ENCODE peak calls at places on chromosomes 5 and 9, in six cellular contexts. H is body of pancreas; M is cardiac fibroblast; U is CD4-positive, alpha-beta T cell; A is colonic mucosa; X is AG09309. J is an unnamed sample.

GRCh38 chr9:36831381-36832231 is 202.5 kb downstream of the PAX5 start:
- DNase-seq in H (no peak), M (no peak), U (no peak), A (no peak), X (no peak), J (no peak)

GRCh38 chr9:123335986-123336329 is 20.0 kb upstream of the CRB2 start:
- DNase-seq in H (no peak), M (no peak), U (no peak), A (no peak), X (no peak), J (no peak)

GRCh38 chr9:138069731-138070456 is 192.3 kb downstream of the CACNA1B start:
- DNase-seq in H (no peak), M (no peak), U (no peak), A (no peak), X (no peak), J (no peak)

GRCh38 chr5:110104728-110105127 is 415.0 kb downstream of the MAN2A1 start:
- DNase-seq in H (no peak), M (no peak), U (no peak), A (no peak), X (no peak), J (no peak)

GRCh38 chr9:5479994-5480694 is 29.8 kb downstream of the CD274 start:
- DNase-seq in H (no peak), M (peak), U (no peak), A (no peak), X (no peak), J (peak)

GRCh38 chr9:19689324-19690087 is 99.3 kb downstream of the SLC24A2 start:
- DNase-seq in H (no peak), M (peak), U (no peak), A (no peak), X (no peak), J (no peak)

GRCh38 chr5:100841358-100842076 is 61.6 kb downstream of the ST8SIA4 start:
- DNase-seq in H (no peak), M (peak), U (no peak), A (no peak), X (no peak), J (no peak)

GRCh38 chr5:83721878-83722779 is 1.5 kb upstream of the HAPLN1 start:
- DNase-seq in H (peak), M (peak), U (no peak), A (peak), X (peak), J (peak)

GRCh38 chr9:109419531-109419930 is 78.6 kb downstream of the PTPN3 start:
- DNase-seq in H (no peak), M (no peak), U (no peak), A (no peak), X (no peak), J (no peak)

GRCh38 chr9:86792136-86792535 is 155.2 kb downstream of the GAS1 start:
- DNase-seq in H (no peak), M (no peak), U (no peak), A (no peak), X (no peak), J (no peak)

GRCh38 chr5:130063603-130064002 is 159.3 kb downstream of the CHSY3 start:
- DNase-seq in H (no peak), M (no peak), U (no peak), A (no peak), X (no peak), J (no peak)

GRCh38 chr5:135154197-135154596 is 120.2 kb upstream of the PITX1 start:
- DNase-seq in H (no peak), M (peak), U (no peak), A (no peak), X (peak), J (no peak)

GRCh38 chr5:74173260-74173659 is 467.3 kb downstream of the ENC1 start:
- DNase-seq in H (no peak), M (no peak), U (no peak), A (no peak), X (no peak), J (no peak)

GRCh38 chr5:78065663-78066062 is 228.8 kb downstream of the AP3B1 start:
- DNase-seq in H (no peak), M (peak), U (no peak), A (no peak), X (no peak), J (no peak)

GRCh38 chr5:122169350-122170103 is 40.2 kb downstream of the ZNF474 start:
- DNase-seq in H (no peak), M (no peak), U (no peak), A (no peak), X (no peak), J (no peak)

GRCh38 chr9:98385751-98386150 is 130.3 kb upstream of the TBC1D2 start:
- DNase-seq in H (no peak), M (no peak), U (no peak), A (no peak), X (no peak), J (no peak)

GRCh38 chr9:76932778-76933177 is 26.9 kb upstream of the PRUNE2 start:
- DNase-seq in H (no peak), M (peak), U (no peak), A (no peak), X (no peak), J (no peak)

GRCh38 chr5:110401881-110402280 is 324.6 kb downstream of the TMEM232 start:
- DNase-seq in H (no peak), M (peak), U (no peak), A (no peak), X (no peak), J (no peak)

GRCh38 chr5:96969401-96969800 is 33.5 kb downstream of the LNPEP start:
- DNase-seq in H (no peak), M (no peak), U (no peak), A (no peak), X (no peak), J (no peak)

GRCh38 chr5:1899201-1899600 is 16.5 kb upstream of the IRX4 start:
- DNase-seq in H (no peak), M (no peak), U (no peak), A (no peak), X (no peak), J (no peak)

GRCh38 chr5:14362511-14362910 is 219.1 kb upstream of the OTULINL start:
- DNase-seq in H (peak), M (no peak), U (no peak), A (no peak), X (no peak), J (no peak)

GRCh38 chr9:34546834-34547827 is 24.3 kb upstream of the ENHO start:
- DNase-seq in H (peak), M (peak), U (peak), A (peak), X (peak), J (no peak)

GRCh38 chr9:95822583-95823431 is 52.7 kb upstream of the ERCC6L2 start:
- DNase-seq in H (no peak), M (peak), U (no peak), A (no peak), X (peak), J (peak)

GRCh38 chr5:34487956-34488355 is 168.2 kb upstream of the RAI14 start:
- DNase-seq in H (no peak), M (no peak), U (no peak), A (no peak), X (no peak), J (no peak)

GRCh38 chr5:11273180-11273882 is 512.3 kb upstream of the DAP start:
- DNase-seq in H (no peak), M (no peak), U (no peak), A (no peak), X (no peak), J (no peak)

GRCh38 chr9:77598510-77598909 is 49.6 kb downstream of the GNA14 start:
- DNase-seq in H (peak), M (peak), U (no peak), A (peak), X (no peak), J (no peak)

GRCh38 chr5:43429706-43430105 is 17.5 kb upstream of the CCL28 start:
- DNase-seq in H (no peak), M (no peak), U (no peak), A (no peak), X (no peak), J (no peak)

DNA sequence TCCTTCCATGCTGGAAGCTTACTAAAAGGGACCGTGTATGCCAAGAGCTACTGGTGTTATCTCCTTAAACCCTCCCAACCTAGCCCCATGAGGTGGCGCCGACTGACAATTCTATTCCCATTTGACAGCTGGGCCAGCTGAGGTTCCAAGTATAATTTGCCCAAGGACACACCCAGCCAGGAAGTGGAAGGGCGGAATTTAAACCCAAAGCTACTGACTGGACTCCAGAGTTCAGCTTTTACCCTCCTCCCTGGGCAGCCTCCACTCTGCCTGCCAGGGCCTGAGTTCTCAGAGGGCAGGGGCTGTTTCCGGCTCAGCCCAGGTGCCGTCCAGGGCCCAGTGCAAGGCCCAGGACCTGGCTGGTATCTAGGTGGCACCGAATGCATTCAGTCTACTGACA is 71.8 kb downstream of the C9orf50 start:
- DNase-seq in H (no peak), M (no peak), U (no peak), A (no peak), X (no peak), J (no peak)
- TF ChIP-seq CTCF in H (no peak), M (no peak), U (no peak), A (no peak), X (no peak), J (no peak)

DNA sequence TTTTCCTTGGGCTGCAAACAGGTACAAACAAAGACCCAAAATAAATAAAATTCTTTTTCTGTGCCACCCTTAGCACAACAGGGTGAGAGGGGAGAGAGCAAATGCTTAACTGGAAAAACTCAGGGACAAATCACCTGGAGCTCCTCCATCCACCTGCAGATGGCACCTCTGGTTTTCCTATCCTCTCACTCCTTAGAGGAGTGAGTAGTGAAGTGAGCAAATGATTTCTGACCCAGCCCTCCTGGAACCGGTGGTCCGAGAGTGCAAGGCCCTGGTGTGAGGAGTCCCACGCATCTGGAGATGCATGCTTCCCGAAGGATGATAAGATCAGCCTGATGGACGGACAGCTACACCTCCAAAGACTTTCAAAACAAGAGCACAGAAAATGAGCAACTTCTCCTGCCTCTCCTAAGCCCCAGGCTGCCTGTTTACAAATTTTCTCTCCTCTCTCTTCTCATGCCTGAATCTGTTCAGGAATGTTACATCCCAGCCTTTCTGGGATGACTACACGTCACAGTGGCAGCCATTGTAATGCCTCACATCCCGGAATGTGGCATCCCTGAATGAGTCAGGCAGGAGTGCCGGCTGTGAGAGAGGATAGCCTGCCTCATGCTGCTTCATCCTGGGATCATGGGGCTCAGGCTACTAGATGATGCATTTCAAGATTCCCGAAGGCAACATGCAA is 86.4 kb downstream of the ADRB2 start:
- DNase-seq in H (peak), M (peak), U (no peak), A (no peak), X (peak), J (no peak)
- TF ChIP-seq CTCF in H (peak), M (peak), U (no peak), A (peak), X (peak), J (no peak)

GRCh38 chr5:103522586-103522985 is 40.0 kb downstream of the NUDT12 start:
- DNase-seq in H (no peak), M (peak), U (no peak), A (no peak), X (no peak), J (no peak)
- TF ChIP-seq CTCF in H (no peak), M (no peak), U (no peak), A (no peak), X (no peak), J (no peak)

DNA sequence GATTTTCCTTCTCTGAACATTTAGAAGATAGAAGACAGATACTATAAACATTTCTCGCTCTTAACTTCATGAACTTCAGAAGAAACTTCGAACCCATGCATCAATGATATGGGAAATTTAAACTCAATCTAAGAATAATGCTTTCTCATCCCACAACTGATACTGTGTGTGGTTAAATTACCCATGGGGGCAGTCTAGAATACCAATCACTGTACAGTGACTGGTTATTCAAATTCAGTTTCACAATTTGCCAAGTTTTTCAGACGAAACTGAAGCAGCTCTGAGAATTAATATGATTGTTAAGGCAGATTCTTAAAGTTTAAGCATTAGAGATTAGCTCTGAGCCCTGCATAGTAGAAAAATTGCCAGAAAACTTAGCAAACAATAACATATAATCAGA is 431.0 kb downstream of the SH3GL2 start:
- DNase-seq in H (no peak), M (no peak), U (no peak), A (no peak), X (no peak), J (no peak)
- TF ChIP-seq CTCF in H (no peak), M (no peak), U (no peak), A (no peak), X (no peak), J (no peak)

DNA sequence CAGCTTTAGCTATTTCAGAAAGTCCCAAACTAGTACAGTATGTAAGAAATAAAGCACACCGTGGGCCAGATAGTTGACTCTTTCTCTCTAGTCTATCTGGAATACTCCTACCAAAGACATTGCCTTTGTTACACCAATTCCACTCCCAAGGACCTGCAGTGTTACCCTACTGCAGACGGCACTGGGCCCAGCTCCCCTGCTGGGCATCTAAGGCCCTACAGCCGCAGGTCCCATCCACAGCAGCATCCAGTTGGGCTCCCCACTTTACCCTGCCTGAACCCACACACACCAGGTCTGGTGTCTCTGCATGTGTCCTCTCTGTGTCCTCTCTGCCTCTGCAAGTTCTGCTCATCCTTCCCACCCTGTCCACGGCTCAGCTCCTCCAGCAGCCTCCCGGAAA is 22.5 kb downstream of the TNIP1 start:
- DNase-seq in H (no peak), M (no peak), U (no peak), A (no peak), X (no peak), J (no peak)
- TF ChIP-seq CTCF in H (no peak), M (peak), U (no peak), A (no peak), X (no peak), J (no peak)

GRCh38 chr5:117454716-117455212 is 880.1 kb upstream of the SEMA6A start:
- DNase-seq in H (peak), M (peak), U (no peak), A (peak), X (no peak), J (peak)

GRCh38 chr5:117461403-117461802 is 886.8 kb upstream of the SEMA6A start:
- DNase-seq in H (no peak), M (no peak), U (no peak), A (no peak), X (no peak), J (no peak)

DNA sequence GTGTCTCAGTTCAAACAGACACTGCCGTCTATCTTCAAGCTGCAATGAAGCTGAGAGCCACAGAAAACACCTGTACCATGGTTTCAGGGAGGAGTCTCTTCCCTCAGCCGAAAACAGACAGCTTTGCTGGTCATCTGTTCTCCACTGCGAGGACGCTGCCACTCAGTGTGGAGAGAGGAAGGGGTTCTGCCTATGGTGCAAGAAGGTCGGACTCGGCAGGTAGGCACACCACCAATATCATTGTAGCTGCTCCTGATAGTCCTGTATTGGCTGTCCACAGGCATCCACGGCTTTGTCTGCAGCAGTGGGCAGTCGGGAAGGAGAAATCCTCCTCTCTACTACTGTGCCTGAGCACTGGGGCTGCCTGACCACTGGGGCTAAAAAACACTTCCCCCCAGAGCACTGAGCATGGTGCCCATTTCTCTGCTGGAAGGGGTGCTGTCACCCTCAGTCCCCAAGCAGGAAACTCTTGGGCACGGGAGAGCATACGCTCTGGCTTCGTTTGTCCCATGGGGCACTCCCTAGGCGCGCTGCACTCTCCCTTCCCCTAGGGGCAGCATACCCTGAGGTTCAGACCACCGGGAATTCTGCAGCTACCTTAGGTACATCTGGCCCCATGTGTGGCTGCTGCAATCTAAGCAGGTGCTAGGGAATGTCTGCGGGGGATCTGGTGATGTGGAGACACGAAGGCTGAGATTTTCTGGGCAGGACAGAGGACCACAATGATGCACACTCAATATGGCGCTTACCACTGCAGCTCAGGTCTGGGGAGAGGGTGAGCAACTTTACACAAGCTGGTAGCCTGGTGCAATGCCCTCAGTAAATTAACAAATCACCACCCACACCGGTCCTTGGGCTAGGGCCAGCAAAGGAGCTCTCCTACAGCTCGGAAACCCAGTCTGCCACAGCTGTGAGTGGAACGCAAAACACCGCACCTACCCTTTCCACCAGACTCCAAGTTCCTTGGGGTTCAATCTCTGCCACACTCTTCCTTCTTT is 880.9 kb upstream of the SEMA6A start:
- DNase-seq in H (peak), M (no peak), U (no peak), A (peak), X (no peak), J (no peak)
- TF ChIP-seq CTCF in H (peak), M (no peak), U (no peak), A (peak), X (peak), J (peak)